ENCODE peak calls at places on chromosomes 11 and 22, in eight cellular contexts. H is IMR-90, F is neuronal stem cell, J is PC-3, E is hepatocyte, O is OCI-LY7, M is mammary epithelial cell, I is H1. P is an unnamed sample.

GRCh38 chr22:37331811-37332536 is 49.7 kb downstream of the CYTH4 start:
- DNase-seq in H (peak), F (no peak), J (peak), E (no peak), O (peak), M (no peak), I (no peak), P (no peak)

GRCh38 chr11:2293396-2294339 is 8.1 kb downstream of the C11orf21 start:
- DNase-seq in H (no peak), F (no peak), J (no peak), E (no peak), O (no peak), M (no peak), I (peak), P (no peak)

GRCh38 chr11:12802418-12803085 is 128.3 kb downstream of the TEAD1 start:
- DNase-seq in H (peak), F (peak), J (peak), E (peak), O (no peak), M (peak), I (no peak), P (peak)

GRCh38 chr11:45606514-45607024 is 58.9 kb downstream of the CHST1 start:
- DNase-seq in H (no peak), F (peak), J (no peak), E (peak), O (no peak), M (no peak), I (peak), P (no peak)

GRCh38 chr11:3735827-3736226 is 61.5 kb downstream of the NUP98 start:
- DNase-seq in H (peak), F (no peak), J (peak), E (no peak), O (no peak), M (peak), I (no peak), P (peak)

GRCh38 chr22:24225044-24225601 is 19.8 kb downstream of the GGT5 start:
- DNase-seq in H (no peak), F (no peak), J (no peak), E (no peak), O (no peak), M (no peak), I (no peak), P (no peak)

GRCh38 chr11:67631427-67631826 is 1.7 kb upstream of the NUDT8 start:
- DNase-seq in H (no peak), F (no peak), J (no peak), E (no peak), O (no peak), M (no peak), I (no peak), P (no peak)

GRCh38 chr22:46507451-46508390 is 29.7 kb downstream of the CELSR1 start:
- DNase-seq in H (no peak), F (no peak), J (no peak), E (peak), O (no peak), M (no peak), I (no peak), P (no peak)

GRCh38 chr11:37689951-37690350 is 1091.9 kb upstream of the RAG2 start:
- DNase-seq in H (no peak), F (no peak), J (no peak), E (no peak), O (no peak), M (no peak), I (no peak), P (no peak)

GRCh38 chr11:64396079-64396591 is 37.2 kb downstream of the RPS6KA4 start:
- DNase-seq in H (no peak), F (no peak), J (no peak), E (peak), O (no peak), M (no peak), I (peak), P (no peak)

GRCh38 chr11:129319751-129320150 is 55.9 kb upstream of the BARX2 start:
- DNase-seq in H (no peak), F (no peak), J (no peak), E (no peak), O (no peak), M (no peak), I (peak), P (no peak)

GRCh38 chr11:17163742-17164141 is 44.0 kb downstream of the PIK3C2A start:
- DNase-seq in H (no peak), F (no peak), J (no peak), E (no peak), O (no peak), M (no peak), I (no peak), P (no peak)

GRCh38 chr11:35944503-35945136 is 758 bp downstream of the LDLRAD3 start:
- DNase-seq in H (no peak), F (no peak), J (peak), E (no peak), O (no peak), M (peak), I (no peak), P (peak)

GRCh38 chr11:121237686-121238658 is 54.6 kb upstream of the SC5D start:
- DNase-seq in H (peak), F (no peak), J (peak), E (no peak), O (peak), M (peak), I (no peak), P (peak)

GRCh38 chr11:67024410-67024809 is 1.5 kb downstream of the SYT12 start:
- DNase-seq in H (no peak), F (no peak), J (peak), E (no peak), O (peak), M (peak), I (no peak), P (no peak)

GRCh38 chr11:111765320-111765983 is 737 bp downstream of the PPP2R1B start:
- DNase-seq in H (no peak), F (no peak), J (peak), E (no peak), O (peak), M (peak), I (no peak), P (peak)

GRCh38 chr11:59173964-59174663 is 2.2 kb downstream of the DTX4 start:
- DNase-seq in H (peak), F (no peak), J (peak), E (peak), O (no peak), M (peak), I (peak), P (peak)

GRCh38 chr11:62721994-62722393 is 5.3 kb downstream of the HNRNPUL2 start:
- DNase-seq in H (peak), F (no peak), J (peak), E (peak), O (no peak), M (no peak), I (no peak), P (peak)

GRCh38 chr11:73310661-73311393 is 2.8 kb downstream of the ARHGEF17 start:
- DNase-seq in H (no peak), F (no peak), J (no peak), E (no peak), O (no peak), M (no peak), I (no peak), P (no peak)

GRCh38 chr11:67345247-67345948 is 7.9 kb downstream of the POLD4 start:
- DNase-seq in H (no peak), F (no peak), J (peak), E (no peak), O (no peak), M (peak), I (no peak), P (no peak)

GRCh38 chr11:64359712-64360402 is 895 bp downstream of the RPS6KA4 start:
- DNase-seq in H (no peak), F (no peak), J (peak), E (peak), O (peak), M (peak), I (no peak), P (peak)

GRCh38 chr11:128624269-128625170 is 37.2 kb upstream of the ETS1 start:
- DNase-seq in H (no peak), F (no peak), J (no peak), E (no peak), O (peak), M (no peak), I (peak), P (no peak)

GRCh38 chr11:83554896-83555295 is 268.7 kb upstream of the CCDC90B start:
- DNase-seq in H (no peak), F (no peak), J (no peak), E (no peak), O (no peak), M (no peak), I (no peak), P (no peak)

GRCh38 chr11:77125191-77125590 is 2.9 kb upstream of the MYO7A start:
- DNase-seq in H (no peak), F (no peak), J (no peak), E (no peak), O (no peak), M (no peak), I (no peak), P (no peak)

GRCh38 chr22:22047776-22048175 is 65.2 kb upstream of the TOP3B start:
- DNase-seq in H (no peak), F (no peak), J (no peak), E (no peak), O (no peak), M (no peak), I (no peak), P (no peak)

GRCh38 chr22:46761539-46762237 is 762 bp upstream of the TBC1D22A start:
- DNase-seq in H (peak), F (peak), J (no peak), E (no peak), O (peak), M (no peak), I (no peak), P (no peak)

GRCh38 chr11:110538154-110538553 is 108.4 kb downstream of the FDX1 start:
- DNase-seq in H (no peak), F (no peak), J (no peak), E (no peak), O (no peak), M (no peak), I (no peak), P (no peak)

GRCh38 chr11:70073188-70073817 is 4.8 kb upstream of the ANO1 start:
- DNase-seq in H (peak), F (no peak), J (no peak), E (no peak), O (no peak), M (no peak), I (peak), P (peak)

GRCh38 chr11:20022363-20023081 is 137.8 kb downstream of the DBX1 start:
- DNase-seq in H (peak), F (peak), J (peak), E (no peak), O (peak), M (peak), I (peak), P (no peak)

GRCh38 chr11:118893662-118894061 is 10.0 kb downstream of the CXCR5 start:
- DNase-seq in H (no peak), F (no peak), J (no peak), E (no peak), O (no peak), M (no peak), I (no peak), P (no peak)

GRCh38 chr11:60252208-60252566 is 9.2 kb upstream of the MS4A4E start:
- DNase-seq in H (no peak), F (no peak), J (no peak), E (no peak), O (no peak), M (no peak), I (no peak), P (no peak)

GRCh38 chr22:22930571-22931556 is 43.2 kb downstream of the IGLL5 start:
- DNase-seq in H (no peak), F (no peak), J (no peak), E (no peak), O (no peak), M (no peak), I (no peak), P (no peak)

GRCh38 chr11:46331653-46331984 is 15.6 kb upstream of the DGKZ start:
- DNase-seq in H (no peak), F (no peak), J (no peak), E (no peak), O (no peak), M (no peak), I (no peak), P (peak)

GRCh38 chr11:33375688-33376311 is 118.6 kb downstream of the HIPK3 start:
- DNase-seq in H (peak), F (peak), J (peak), E (peak), O (peak), M (peak), I (peak), P (peak)

GRCh38 chr11:63666874-63667273 is 4.3 kb downstream of the ATL3 start:
- DNase-seq in H (peak), F (no peak), J (no peak), E (no peak), O (no peak), M (peak), I (no peak), P (peak)

GRCh38 chr22:49970528-49971231 is 10.1 kb downstream of the PIM3 start:
- DNase-seq in H (peak), F (peak), J (peak), E (peak), O (peak), M (peak), I (peak), P (peak)
- H2AFZ ChIP-seq in H (peak), F (peak), J (peak), E (peak), O (peak), M (peak), I (no peak), P (peak)

DNA sequence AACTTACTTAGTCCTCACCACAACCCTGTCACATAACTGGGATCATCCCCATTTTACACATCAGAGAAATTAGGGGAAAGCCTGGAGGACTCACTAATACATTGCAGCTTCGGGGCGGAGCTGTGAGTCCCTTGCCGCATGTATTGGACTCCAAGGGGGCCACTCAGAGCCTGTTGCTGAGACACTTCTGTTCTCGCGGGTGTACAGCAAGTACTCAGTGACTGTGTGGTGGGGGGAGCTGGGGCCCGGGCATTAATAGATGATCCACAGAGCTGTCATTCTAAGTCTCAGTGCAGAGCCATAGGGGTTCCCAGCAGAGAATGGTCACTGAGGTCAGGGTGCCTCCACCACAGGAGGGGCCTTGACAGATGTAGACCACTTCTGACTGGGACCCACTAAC is 13.6 kb downstream of the OAF start:
- DNase-seq in H (no peak), F (no peak), J (no peak), E (no peak), O (no peak), M (no peak), I (no peak), P (no peak)
- H3K4me3 ChIP-seq in H (no peak), F (no peak), J (no peak), E (no peak), O (no peak), M (no peak), I (no peak), P (no peak)

GRCh38 chr22:19634206-19634536 is 80.1 kb upstream of the SEPTIN5 start:
- DNase-seq in H (no peak), F (no peak), J (no peak), E (no peak), O (no peak), M (no peak), I (no peak), P (no peak)

GRCh38 chr22:19629720-19630419 is 84.4 kb upstream of the SEPTIN5 start:
- DNase-seq in H (peak), F (peak), J (peak), E (peak), O (peak), M (peak), I (peak), P (peak)

GRCh38 chr22:19630614-19631013 is 83.7 kb upstream of the SEPTIN5 start:
- DNase-seq in H (no peak), F (no peak), J (no peak), E (no peak), O (no peak), M (no peak), I (no peak), P (no peak)

GRCh38 chr22:19632671-19633148 is 81.6 kb upstream of the SEPTIN5 start:
- DNase-seq in H (no peak), F (no peak), J (no peak), E (no peak), O (no peak), M (peak), I (no peak), P (peak)

GRCh38 chr22:19631899-19632670 is 82.2 kb upstream of the SEPTIN5 start:
- DNase-seq in H (peak), F (peak), J (peak), E (peak), O (peak), M (no peak), I (peak), P (peak)
- H2AFZ ChIP-seq in H (peak), F (peak), J (no peak), E (no peak), O (no peak), M (peak), I (no peak), P (peak)

GRCh38 chr22:42074153-42074750 is at the start of gene PHETA2:
- DNase-seq in H (peak), F (no peak), J (no peak), E (peak), O (no peak), M (no peak), I (peak), P (peak)
- H3K4me3 ChIP-seq in H (peak), F (peak), J (no peak), E (no peak), O (no peak), M (peak), I (peak), P (peak)

GRCh38 chr11:130514851-130515250 is 66.4 kb downstream of the ADAMTS15 start:
- DNase-seq in H (no peak), F (no peak), J (no peak), E (no peak), O (no peak), M (no peak), I (no peak), P (no peak)

GRCh38 chr11:130516175-130516867 is 67.9 kb downstream of the ADAMTS15 start:
- DNase-seq in H (no peak), F (no peak), J (no peak), E (no peak), O (no peak), M (no peak), I (no peak), P (no peak)

GRCh38 chr11:130519128-130519932 is 70.9 kb downstream of the ADAMTS15 start:
- DNase-seq in H (no peak), F (no peak), J (no peak), E (no peak), O (no peak), M (no peak), I (peak), P (no peak)

GRCh38 chr11:130518164-130518563 is 69.7 kb downstream of the ADAMTS15 start:
- DNase-seq in H (no peak), F (no peak), J (no peak), E (no peak), O (no peak), M (no peak), I (no peak), P (no peak)

GRCh38 chr11:130516868-130517505 is 68.5 kb downstream of the ADAMTS15 start:
- DNase-seq in H (no peak), F (no peak), J (no peak), E (no peak), O (no peak), M (no peak), I (peak), P (no peak)
- H2AFZ ChIP-seq in H (no peak), F (no peak), J (no peak), E (no peak), O (no peak), M (no peak), I (no peak), P (no peak)

GRCh38 chr11:95989780-95990179 is 65.9 kb upstream of the MTMR2 start:
- DNase-seq in H (no peak), F (no peak), J (no peak), E (no peak), O (no peak), M (no peak), I (no peak), P (no peak)

GRCh38 chr11:95993438-95994339 is 69.8 kb upstream of the MTMR2 start:
- DNase-seq in H (peak), F (no peak), J (no peak), E (peak), O (no peak), M (no peak), I (no peak), P (no peak)

GRCh38 chr11:95991101-95991500 is 67.2 kb upstream of the MTMR2 start:
- DNase-seq in H (no peak), F (no peak), J (peak), E (no peak), O (no peak), M (peak), I (no peak), P (peak)

GRCh38 chr11:95989216-95989615 is 65.3 kb upstream of the MTMR2 start:
- DNase-seq in H (no peak), F (no peak), J (no peak), E (no peak), O (no peak), M (no peak), I (no peak), P (no peak)

GRCh38 chr11:95991545-95991944 is 67.6 kb upstream of the MTMR2 start:
- DNase-seq in H (peak), F (no peak), J (no peak), E (no peak), O (no peak), M (no peak), I (no peak), P (peak)
- H3K4me3 ChIP-seq in H (no peak), F (no peak), J (no peak), E (no peak), O (no peak), M (no peak), I (no peak), P (no peak)

P was measured in GM23248.